ENCODE peak calls at places on chromosomes 16 and 17, in eight cellular contexts. Q is CD8-positive, alpha-beta T cell; L is tibial artery; O is psoas muscle; E is body of pancreas; H is IMR-90; U is A549; F is MG63. J is an unnamed sample.

GRCh38 chr17:48522031-48522593 is 8.7 kb downstream of the HOXB1 start:
- DNase-seq in Q (no peak), L (no peak), O (no peak), E (no peak), H (peak; percentile 58), U (peak; percentile 95), F (no peak), J (peak; percentile 26)

GRCh38 chr16:19167710-19168172 is 299 bp upstream of the SYT17 start:
- DNase-seq in Q (no peak), L (peak; percentile 45), O (peak; percentile 71), E (peak; percentile 76), H (peak; percentile 48), U (peak; percentile 90), F (peak; percentile 81), J (peak; percentile 82)

GRCh38 chr16:6149031-6149430 is 1051.4 kb upstream of the EEF2KMT start:
- DNase-seq in Q (no peak), L (no peak), O (no peak), E (no peak), H (no peak), U (no peak), F (no peak), J (no peak)

GRCh38 chr17:57941384-57942370 is 13.5 kb downstream of the CUEDC1 start:
- DNase-seq in Q (no peak), L (no peak), O (no peak), E (no peak), H (no peak), U (no peak), F (no peak), J (no peak)

GRCh38 chr17:28716740-28717577 is 709 bp downstream of the RAB34 start:
- DNase-seq in Q (no peak), L (no peak), O (peak; percentile 46), E (no peak), H (peak; percentile 19), U (peak; percentile 55), F (peak; percentile 59), J (peak; percentile 79)

GRCh38 chr16:7025616-7026190 is 306.9 kb upstream of the RBFOX1 start:
- DNase-seq in Q (no peak), L (peak; percentile 39), O (peak; percentile 56), E (peak; percentile 70), H (no peak), U (peak; percentile 63), F (peak; percentile 35), J (peak; percentile 64)

GRCh38 chr16:85746431-85747227 is 4.3 kb downstream of the C16orf74 start:
- DNase-seq in Q (no peak), L (no peak), O (no peak), E (no peak), H (peak; percentile 44), U (peak; percentile 59), F (peak; percentile 86), J (no peak)

GRCh38 chr16:80317132-80318098 is 223.4 kb upstream of the DYNLRB2 start:
- DNase-seq in Q (no peak), L (no peak), O (no peak), E (no peak), H (peak; percentile 20), U (peak; percentile 17), F (no peak), J (peak; percentile 4)

GRCh38 chr17:80640379-80641071 is 95.9 kb downstream of the RPTOR start:
- DNase-seq in Q (no peak), L (no peak), O (no peak), E (no peak), H (no peak), U (no peak), F (no peak), J (no peak)

GRCh38 chr17:8001976-8002645 is at the start of gene GUCY2D:
- DNase-seq in Q (no peak), L (no peak), O (no peak), E (no peak), H (no peak), U (no peak), F (no peak), J (no peak)

GRCh38 chr17:48282303-48282702 is 147.7 kb downstream of the SKAP1 start:
- DNase-seq in Q (no peak), L (no peak), O (no peak), E (no peak), H (no peak), U (no peak), F (no peak), J (no peak)

GRCh38 chr17:61490540-61490975 is 38.3 kb downstream of the TBX4 start:
- DNase-seq in Q (no peak), L (no peak), O (no peak), E (no peak), H (peak; percentile 90), U (peak; percentile 71), F (peak; percentile 23), J (no peak)

DNA sequence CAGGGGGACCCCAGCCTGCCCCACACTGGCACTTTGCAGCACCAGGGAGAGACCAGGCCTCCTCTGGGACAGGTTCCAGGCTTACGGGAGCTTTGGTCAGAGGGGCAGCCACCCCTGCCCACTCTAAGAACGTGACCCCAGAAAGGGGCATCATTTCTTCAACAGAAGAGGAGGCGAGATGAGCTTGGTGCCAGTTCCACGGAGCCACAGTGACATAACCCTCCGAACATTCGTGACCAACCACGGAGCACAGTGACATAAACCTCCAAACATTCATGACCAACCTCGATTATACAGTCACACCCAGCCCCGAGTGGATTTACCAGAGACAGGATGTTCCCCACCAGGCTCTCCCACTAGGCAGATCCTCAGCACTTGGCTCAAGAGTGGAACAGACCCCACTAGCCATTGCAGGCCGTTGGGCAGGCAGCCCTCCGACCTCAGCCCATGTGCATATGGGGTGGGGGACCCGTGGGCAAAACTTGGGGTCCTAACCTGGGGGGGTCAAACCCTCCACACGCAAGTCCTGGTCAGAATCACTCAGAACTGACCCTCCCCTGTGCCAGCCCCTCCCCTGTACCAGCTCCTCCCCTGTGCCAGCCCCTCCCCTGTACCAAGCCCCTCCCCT is 112.9 kb downstream of the METRNL start:
- DNase-seq in Q (no peak), L (peak; percentile 78), O (peak; percentile 61), E (peak; percentile 4), H (peak; percentile 50), U (no peak), F (peak; percentile 53), J (peak; percentile 24)
- H3K9me3 ChIP-seq in Q (no peaks in the 10 kb centered on the region), L (no peaks in the 10 kb centered on the region), O (no peaks in the 10 kb centered on the region), E (no peaks in the 10 kb centered on the region), H (peaks cover 14% of the 10 kb centered on the region), U (peaks cover 3% of the 10 kb centered on the region), F (peaks cover 29% of the 10 kb centered on the region), J (peaks cover 11% of the 10 kb centered on the region)

DNA sequence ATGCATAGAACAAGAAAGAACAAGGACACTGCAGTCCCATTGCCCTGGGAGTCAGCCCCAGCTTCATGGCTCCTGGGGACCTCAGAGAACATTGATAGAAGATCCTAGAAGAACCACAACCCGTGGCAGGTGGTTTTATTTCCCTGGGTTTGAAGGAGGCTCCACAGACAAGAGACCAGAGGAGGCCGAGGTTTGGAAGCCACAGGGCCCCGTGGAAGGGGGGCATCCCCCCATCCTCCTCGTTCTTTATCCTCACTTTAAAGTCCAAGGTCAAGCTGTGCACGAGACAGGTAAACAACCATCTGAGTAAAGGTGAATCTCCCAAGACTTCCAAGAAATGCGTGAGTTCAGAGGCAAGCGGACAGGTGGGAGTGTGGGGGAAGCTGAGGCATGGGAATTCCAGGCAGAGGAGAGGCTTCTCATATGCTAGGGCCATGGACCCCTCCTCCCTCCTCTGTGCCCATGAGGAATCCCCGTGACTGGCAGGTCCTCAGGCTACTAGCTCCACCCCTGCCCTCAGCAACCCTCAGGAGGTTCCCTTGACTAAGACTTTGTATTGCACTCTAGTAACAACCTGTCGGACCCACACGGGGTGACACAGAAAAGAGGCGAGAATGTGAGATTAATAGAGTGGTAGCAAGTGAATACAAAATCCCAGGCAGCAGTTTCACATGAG is 889 bp upstream of the SULT1A1 start:
- DNase-seq in Q (no peak), L (no peak), O (no peak), E (no peak), H (no peak), U (no peak), F (no peak), J (no peak)
- H3K4me3 ChIP-seq in Q (no peak overlapping the region), L (no peak overlapping the region), O (peak overlapping the region; percentile 52), E (no peak overlapping the region), H (no peak overlapping the region), U (no peak overlapping the region), F (no peak overlapping the region), J (no peak overlapping the region)

DNA sequence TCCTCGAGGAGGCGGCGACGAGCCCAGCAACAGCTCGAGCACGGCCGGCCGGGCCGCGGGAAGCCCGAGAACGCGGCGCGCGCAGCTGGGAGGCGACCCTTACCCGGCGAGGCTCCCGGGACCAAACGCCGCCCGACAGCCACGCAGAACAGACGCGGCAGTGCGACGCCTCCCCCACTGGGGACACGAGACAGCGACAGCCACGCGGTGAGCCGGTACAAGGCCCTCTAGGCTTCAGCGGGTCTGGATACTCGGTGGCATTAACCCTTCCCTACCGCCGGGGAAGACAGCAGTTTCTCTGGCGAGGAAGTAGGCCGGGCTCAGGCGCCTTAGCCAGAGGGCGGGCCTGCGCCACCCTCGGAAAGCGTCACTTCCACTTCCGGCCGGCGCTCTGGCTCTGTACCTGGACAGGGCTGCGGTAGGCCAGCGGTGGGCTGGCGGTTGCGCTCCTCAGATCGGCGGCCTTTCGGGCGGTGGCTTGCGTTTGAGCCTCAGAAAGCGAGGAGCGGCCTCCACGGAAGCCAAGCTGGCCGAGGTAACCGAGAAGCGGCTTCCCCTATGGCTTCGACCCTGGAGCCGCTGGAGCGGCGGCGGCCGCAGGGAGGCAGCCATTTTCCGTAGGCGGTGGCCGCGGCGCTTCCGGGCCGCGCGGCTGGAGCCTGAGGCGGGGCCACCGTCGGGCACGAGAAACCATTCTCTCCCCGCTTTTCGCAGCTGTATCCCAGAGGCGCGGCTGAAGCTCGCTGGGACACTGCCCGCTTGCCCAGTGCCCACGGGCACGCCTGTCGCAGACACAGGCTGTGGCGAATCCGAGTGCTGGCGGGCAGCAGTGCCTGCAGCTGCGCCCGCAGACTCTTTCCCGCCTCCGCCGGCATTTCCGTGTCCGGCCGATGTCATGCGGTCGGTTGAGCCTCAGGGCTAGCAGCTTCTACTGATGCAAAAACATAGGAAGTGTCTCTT is at the start of the genes TIGD7 and ZNF75A:
- DNase-seq in Q (peak; percentile 70), L (peak; percentile 72), O (peak; percentile 88), E (peak; percentile 82), H (peak; percentile 88), U (peak; percentile 95), F (peak; percentile 90), J (peak; percentile 81)
- H3K9me3 ChIP-seq in Q (peaks cover 21% of the 10 kb centered on the region), L (no peaks in the 10 kb centered on the region), O (peaks cover 58% of the 10 kb centered on the region), E (no peaks in the 10 kb centered on the region), H (peaks cover 47% of the 10 kb centered on the region), U (peaks cover 92% of the 10 kb centered on the region), F (peaks cover 72% of the 10 kb centered on the region), J (no peaks in the 10 kb centered on the region)

GRCh38 chr17:30234954-30235353 is 543 bp downstream of the SLC6A4 start:
- DNase-seq in Q (no peak), L (no peak), O (no peak), E (no peak), H (no peak), U (no peak), F (no peak), J (no peak)
- H3K4me3 ChIP-seq in Q (peak overlapping the region; percentile 11), L (peak overlapping the region; percentile 55), O (peak overlapping the region; percentile 59), E (no peak overlapping the region), H (peak overlapping the region; percentile 48), U (peak overlapping the region; percentile 57), F (no peak overlapping the region), J (no peak overlapping the region)

DNA sequence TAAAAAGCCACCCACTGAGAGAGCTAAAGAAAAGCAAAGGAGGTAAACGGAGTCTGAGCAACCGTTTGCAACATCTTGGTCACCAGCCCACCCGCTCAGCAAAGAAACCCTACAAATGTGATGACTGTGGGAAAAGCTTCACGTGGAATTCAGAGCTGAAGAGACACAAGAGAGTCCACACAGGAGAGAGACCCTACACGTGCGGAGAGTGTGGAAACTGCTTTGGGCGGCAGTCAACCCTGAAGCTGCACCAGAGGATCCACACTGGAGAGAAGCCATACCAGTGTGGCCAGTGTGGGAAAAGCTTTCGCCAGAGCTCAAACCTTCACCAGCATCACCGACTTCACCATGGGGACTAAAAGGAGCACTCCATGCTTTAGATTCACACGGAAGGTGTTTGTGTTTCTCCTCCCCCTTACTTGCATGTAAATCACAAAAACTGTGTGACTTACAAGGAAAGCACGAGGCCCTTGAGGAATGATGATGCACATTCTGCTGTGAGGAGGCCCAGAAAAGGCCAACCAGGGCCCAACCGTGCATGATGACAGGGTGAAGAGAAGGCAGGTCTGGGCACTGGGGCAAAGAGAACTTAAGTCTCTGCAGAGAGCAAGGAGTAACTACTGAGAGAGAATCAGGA is 7.7 kb downstream of the ZNF174 start:
- DNase-seq in Q (no peak), L (no peak), O (no peak), E (no peak), H (no peak), U (no peak), F (no peak), J (no peak)
- H3K9me3 ChIP-seq in Q (peaks cover 48% of the 10 kb centered on the region), L (peaks cover 42% of the 10 kb centered on the region), O (peaks cover 79% of the 10 kb centered on the region), E (no peaks in the 10 kb centered on the region), H (peaks cover 73% of the 10 kb centered on the region), U (peaks cover 99% of the 10 kb centered on the region), F (peaks cover 85% of the 10 kb centered on the region), J (peaks cover 8% of the 10 kb centered on the region)